ENCODE peak calls at places on chromosome 5, in four cellular contexts. W is HepG2, H is K562, A is GM12878. L is an unnamed sample.

GRCh38 chr5:170145462-170145861 is 39.8 kb downstream of the FOXI1 start:
- DNase-seq in W (no peak), H (peak), A (no peak), L (no peak)

GRCh38 chr5:36596247-36596646 is 10.2 kb upstream of the SLC1A3 start:
- DNase-seq in W (no peak), H (no peak), A (no peak), L (no peak)

GRCh38 chr5:65190328-65191053 is 291.2 kb downstream of the ADAMTS6 start:
- DNase-seq in W (no peak), H (no peak), A (peak), L (no peak)

GRCh38 chr5:125834438-125835147 is 588.6 kb upstream of the GRAMD2B start:
- DNase-seq in W (no peak), H (no peak), A (no peak), L (no peak)

GRCh38 chr5:168339151-168340140 is 48.0 kb downstream of the WWC1 start:
- DNase-seq in W (no peak), H (peak), A (no peak), L (no peak)

GRCh38 chr5:2905741-2906140 is 154.3 kb upstream of the IRX2 start:
- DNase-seq in W (no peak), H (no peak), A (no peak), L (no peak)

GRCh38 chr5:91186101-91186500 is 197.0 kb downstream of the ARRDC3 start:
- DNase-seq in W (no peak), H (no peak), A (no peak), L (no peak)

GRCh38 chr5:174624754-174625506 is 99.5 kb upstream of the MSX2 start:
- DNase-seq in W (no peak), H (no peak), A (no peak), L (no peak)

GRCh38 chr5:18078157-18078556 is 443.9 kb downstream of the TAF11L14 start:
- DNase-seq in W (no peak), H (no peak), A (no peak), L (no peak)

GRCh38 chr5:146103594-146103993 is 1.8 kb downstream of the PLAC8L1 start:
- DNase-seq in W (no peak), H (no peak), A (no peak), L (no peak)

GRCh38 chr5:91928751-91929521 is 545.8 kb upstream of the ARRDC3 start:
- DNase-seq in W (no peak), H (peak), A (no peak), L (peak)

GRCh38 chr5:126837907-126838539 is 61.1 kb downstream of the LMNB1 start:
- DNase-seq in W (no peak), H (no peak), A (no peak), L (no peak)
- TF ChIP-seq POLR2AphosphoS5 in W (no peak), H (peak), A (no peak), L (no peak)

DNA sequence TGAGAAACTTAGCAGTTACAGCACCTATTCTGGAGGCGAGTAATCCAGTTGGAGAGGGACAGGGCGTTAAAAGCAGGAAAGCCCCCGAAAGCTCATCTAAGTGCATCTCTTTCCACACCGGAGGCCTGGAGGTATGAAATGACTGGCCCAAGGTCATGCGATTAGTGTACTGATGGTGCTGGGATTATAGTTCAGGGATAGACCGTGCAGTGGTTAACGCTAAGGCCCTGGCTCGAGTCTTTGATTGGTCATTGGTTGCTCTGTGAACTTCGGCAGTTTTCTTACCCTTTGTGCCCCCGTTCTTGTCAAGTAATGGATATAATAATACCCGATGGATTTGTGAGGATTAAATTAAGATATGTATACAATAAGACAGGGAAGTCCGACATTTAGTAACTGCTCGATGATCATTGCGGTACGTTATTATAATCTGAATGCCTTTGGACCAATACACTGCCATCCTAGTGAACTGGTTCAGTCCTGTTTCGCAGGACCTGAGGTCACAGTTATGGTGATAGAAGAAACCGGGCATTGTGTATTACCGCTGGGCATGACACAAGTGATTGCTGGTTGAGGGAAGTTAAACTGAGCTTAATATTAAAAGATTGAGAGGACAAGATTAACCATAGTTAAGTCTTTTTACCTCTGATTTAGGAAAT is 1.0 kb downstream of the CANX start:
- DNase-seq in W (peak), H (peak), A (no peak), L (peak)
- TF ChIP-seq MXI1 in W (no peak), H (no peak), A (no peak), L (peak)

GRCh38 chr5:14107536-14107935 is 35.6 kb upstream of the TRIO start:
- DNase-seq in W (no peak), H (peak), A (no peak), L (no peak)
- TF ChIP-seq POLR2AphosphoS5 in W (no peak), H (no peak), A (no peak), L (no peak)

GRCh38 chr5:74389531-74390305 is 250.8 kb downstream of the ENC1 start:
- DNase-seq in W (no peak), H (no peak), A (no peak), L (peak)
- TF ChIP-seq MXI1 in W (no peak), H (no peak), A (no peak), L (no peak)

GRCh38 chr5:156678484-156678883 is 171.6 kb upstream of the PPP1R2B start:
- DNase-seq in W (no peak), H (no peak), A (no peak), L (no peak)
- TF ChIP-seq POLR2AphosphoS5 in W (no peak), H (no peak), A (no peak), L (no peak)

GRCh38 chr5:74641014-74641777 is 668 bp upstream of the ENC1 start:
- DNase-seq in W (peak), H (peak), A (no peak), L (peak)
- TF ChIP-seq MXI1 in W (peak), H (no peak), A (peak), L (peak)

GRCh38 chr5:157328277-157328912 is 62.5 kb downstream of the CYFIP2 start:
- DNase-seq in W (peak), H (peak), A (no peak), L (peak)
- TF ChIP-seq POLR2AphosphoS5 in W (no peak), H (no peak), A (no peak), L (no peak)

GRCh38 chr5:1521054-1521453 is 2.7 kb downstream of the LPCAT1 start:
- DNase-seq in W (no peak), H (no peak), A (no peak), L (no peak)

GRCh38 chr5:1523480-1523792 is 324 bp downstream of the LPCAT1 start:
- DNase-seq in W (no peak), H (peak), A (no peak), L (peak)

GRCh38 chr5:1523793-1524480 is at the start of gene LPCAT1:
- DNase-seq in W (peak), H (peak), A (no peak), L (peak)

GRCh38 chr5:1522601-1523479 is 920 bp downstream of the LPCAT1 start:
- DNase-seq in W (no peak), H (peak), A (no peak), L (peak)

DNA sequence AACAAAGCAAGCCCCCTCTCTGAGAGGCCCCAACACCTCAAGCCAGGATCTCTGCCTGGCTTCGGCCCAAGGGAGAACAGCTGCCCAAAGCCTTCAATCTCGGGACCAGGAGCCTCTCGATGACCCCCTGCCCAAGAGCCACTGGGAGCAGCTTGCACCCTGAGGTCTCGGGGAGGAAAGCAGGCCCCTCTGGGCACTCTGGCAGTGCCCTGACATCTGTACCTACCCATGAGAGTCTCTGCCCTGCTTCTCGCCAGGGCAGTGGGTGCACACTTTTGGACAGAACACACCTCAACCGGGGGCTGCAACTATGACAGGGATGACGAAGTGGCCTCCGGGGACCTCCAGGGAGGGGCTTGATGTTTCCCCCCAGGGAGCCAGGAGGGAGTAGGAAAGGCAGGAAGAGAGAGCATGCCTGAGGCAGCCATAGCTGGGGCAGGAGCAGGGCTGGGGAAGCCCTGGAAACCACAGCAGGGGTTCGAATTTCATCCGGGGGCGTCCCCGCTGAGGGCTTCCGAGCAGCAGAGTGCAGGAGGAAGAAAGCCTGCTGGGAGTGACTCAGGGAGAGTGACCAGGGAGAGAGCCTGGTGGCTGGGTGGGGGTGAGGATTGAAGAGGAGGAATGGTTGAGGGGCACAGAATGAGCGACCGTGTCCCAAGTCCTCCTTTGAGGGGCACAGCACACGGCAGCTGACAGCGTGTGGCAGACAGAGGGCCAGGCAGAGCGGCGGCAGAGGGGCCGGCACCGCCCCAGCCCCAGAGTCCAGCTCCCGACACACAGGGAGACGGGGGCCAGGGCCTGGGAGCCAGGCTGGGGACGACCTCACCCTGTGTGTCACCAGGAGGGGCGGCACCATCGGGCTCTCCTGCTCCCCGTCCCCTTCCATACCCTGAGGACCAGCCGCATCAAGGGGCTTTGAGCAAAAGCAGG is 1.8 kb downstream of the LPCAT1 start:
- DNase-seq in W (peak), H (peak), A (no peak), L (peak)
- TF ChIP-seq MXI1 in W (no peak), H (no peak), A (no peak), L (no peak)

GRCh38 chr5:131209175-131209505 is 38.4 kb downstream of the LYRM7 start:
- DNase-seq in W (no peak), H (no peak), A (no peak), L (no peak)

GRCh38 chr5:131206772-131207171 is 36.0 kb downstream of the LYRM7 start:
- DNase-seq in W (no peak), H (no peak), A (no peak), L (no peak)

GRCh38 chr5:131212471-131213021 is 41.8 kb downstream of the LYRM7 start:
- DNase-seq in W (no peak), H (no peak), A (peak), L (no peak)

GRCh38 chr5:131211669-131212068 is 40.9 kb downstream of the LYRM7 start:
- DNase-seq in W (no peak), H (no peak), A (no peak), L (no peak)

DNA sequence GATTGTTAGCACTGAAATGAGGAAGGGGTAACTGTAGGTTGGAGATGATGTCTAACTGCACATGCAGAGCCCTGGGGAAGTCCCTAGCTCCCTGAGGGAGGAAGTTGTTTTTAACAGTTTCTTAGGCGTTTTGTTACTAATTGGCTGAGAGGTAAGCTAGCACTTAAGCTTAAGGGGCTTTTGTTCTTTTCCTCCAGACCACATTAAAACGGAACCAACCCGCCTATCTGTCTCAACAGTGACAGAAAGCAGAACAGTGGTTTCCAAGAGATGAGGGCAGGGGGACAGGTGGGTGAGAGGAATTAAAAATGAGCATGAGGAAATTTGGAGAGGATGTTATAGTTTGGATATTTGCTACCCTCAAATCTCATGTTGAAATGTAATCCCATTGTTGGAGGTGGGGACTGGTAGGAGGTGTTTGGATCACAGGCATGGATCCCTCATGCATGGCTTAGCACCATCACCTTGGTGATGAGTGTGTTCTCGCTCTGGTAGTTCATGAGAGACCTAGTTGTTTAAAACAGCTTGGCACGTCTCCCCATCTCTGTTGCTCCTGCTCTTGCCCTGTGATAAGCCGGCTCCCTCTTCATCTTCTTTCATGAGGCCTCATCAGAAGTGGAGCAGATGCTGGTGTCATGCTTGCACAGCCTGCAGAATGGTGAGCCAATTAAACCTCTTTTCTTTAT is 38.9 kb downstream of the LYRM7 start:
- DNase-seq in W (no peak), H (no peak), A (peak), L (no peak)
- TF ChIP-seq POLR2AphosphoS5 in W (no peak), H (no peak), A (peak), L (no peak)

L was measured in SK-N-SH.